ENCODE peak calls at places on chromosomes 1 and 21, in five cellular contexts. Z is fibroblast of pulmonary artery, E is body of pancreas, B is tibial artery, J is fibroblast of villous mesenchyme. A is an unnamed sample.

GRCh38 chr1:185917646-185918045 is 183.5 kb downstream of the HMCN1 start:
- DNase-seq in Z (peak), E (no peak), B (no peak), J (peak), A (peak)

GRCh38 chr1:57839488-57839887 is 415.6 kb upstream of the DAB1 start:
- DNase-seq in Z (no peak), E (no peak), B (no peak), J (no peak), A (no peak)

GRCh38 chr1:84632975-84633427 is 57.3 kb downstream of the SSX2IP start:
- DNase-seq in Z (peak), E (no peak), B (no peak), J (peak), A (peak)

GRCh38 chr1:168295715-168296114 is 15.0 kb downstream of the TBX19 start:
- DNase-seq in Z (no peak), E (no peak), B (no peak), J (no peak), A (no peak)

GRCh38 chr1:97814121-97814520 is 106.7 kb downstream of the DPYD start:
- DNase-seq in Z (peak), E (no peak), B (no peak), J (no peak), A (peak)

GRCh38 chr1:223033658-223034057 is 109.4 kb downstream of the TLR5 start:
- DNase-seq in Z (no peak), E (no peak), B (no peak), J (no peak), A (peak)

GRCh38 chr1:48750089-48750488 is 26.6 kb downstream of the BEND5 start:
- DNase-seq in Z (no peak), E (no peak), B (no peak), J (no peak), A (no peak)

GRCh38 chr21:36909901-36910561 is 56.4 kb downstream of the HLCS start:
- DNase-seq in Z (peak), E (no peak), B (no peak), J (peak), A (peak)

GRCh38 chr1:162200096-162200847 is 130.8 kb downstream of the NOS1AP start:
- DNase-seq in Z (no peak), E (no peak), B (no peak), J (peak), A (no peak)

GRCh38 chr21:35587841-35588390 is 472.4 kb downstream of the SETD4 start:
- DNase-seq in Z (no peak), E (no peak), B (no peak), J (no peak), A (no peak)

GRCh38 chr1:17485280-17485679 is 45.8 kb upstream of the RCC2 start:
- DNase-seq in Z (peak), E (no peak), B (no peak), J (peak), A (peak)

GRCh38 chr1:95982706-95983105 is 738.9 kb upstream of the PTBP2 start:
- DNase-seq in Z (no peak), E (no peak), B (no peak), J (no peak), A (no peak)

GRCh38 chr1:95984975-95985374 is 736.6 kb upstream of the PTBP2 start:
- DNase-seq in Z (no peak), E (no peak), B (no peak), J (no peak), A (no peak)

DNA sequence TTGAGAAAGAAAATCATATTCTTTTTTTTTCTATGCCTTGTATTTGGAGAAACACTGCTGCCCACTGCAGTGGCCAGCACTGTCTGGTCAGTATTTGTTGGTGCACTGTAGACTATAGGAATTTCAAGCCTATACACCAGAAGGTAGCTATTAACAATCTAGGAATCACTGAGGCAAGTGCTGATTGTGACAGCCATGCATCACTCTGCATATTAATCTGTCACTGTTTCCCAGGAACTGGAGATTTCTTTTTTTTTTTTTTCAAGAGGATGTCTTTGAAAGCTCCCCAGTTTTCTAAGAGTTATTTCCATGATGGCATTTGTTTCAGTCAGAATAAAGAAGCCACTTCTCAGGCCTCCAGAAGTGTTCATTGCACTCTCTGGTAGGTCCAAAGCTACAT is 737.8 kb upstream of the PTBP2 start:
- DNase-seq in Z (no peak), E (no peak), B (no peak), J (no peak), A (no peak)
- TF ChIP-seq CTCF in Z (no peak), E (no peak), B (no peak), J (no peak), A (no peak)

GRCh38 chr1:234691567-234691966 is 81.6 kb upstream of the IRF2BP2 start:
- DNase-seq in Z (peak), E (no peak), B (no peak), J (no peak), A (peak)
- TF ChIP-seq CTCF in Z (peak), E (no peak), B (peak), J (peak), A (peak)

DNA sequence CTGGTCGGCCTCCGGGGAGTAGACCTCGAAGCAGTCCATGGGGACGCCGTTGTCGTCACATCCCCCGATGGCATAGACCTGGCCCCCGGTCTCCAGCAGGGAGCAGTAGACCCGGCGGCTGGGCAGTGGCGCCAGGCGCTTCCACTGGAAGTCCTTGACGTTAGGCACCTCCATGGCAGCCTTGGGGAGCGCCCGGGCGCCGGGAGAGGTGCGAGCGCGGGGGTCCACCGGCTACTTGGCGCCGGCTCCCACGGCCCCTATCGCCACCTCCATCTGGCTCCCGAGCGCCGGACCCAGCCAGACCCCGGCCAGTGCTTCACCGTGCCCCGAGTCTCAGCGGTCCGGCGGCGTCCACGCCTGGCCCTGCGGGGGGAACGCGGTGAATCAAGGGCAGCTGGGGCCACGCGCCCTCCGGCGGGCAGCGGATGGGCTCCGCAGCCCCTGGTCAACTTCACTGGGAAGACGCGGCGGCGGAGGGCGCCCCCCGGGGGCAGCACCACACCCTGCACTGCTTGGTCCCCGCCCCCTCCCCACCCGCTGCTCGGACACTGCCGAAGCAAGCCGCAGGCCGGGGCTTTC is 13.2 kb downstream of the KLHDC8A start:
- DNase-seq in Z (no peak), E (no peak), B (no peak), J (no peak), A (no peak)
- TF ChIP-seq CTCF in Z (peak), E (no peak), B (no peak), J (no peak), A (no peak)

GRCh38 chr1:7224644-7225043 is 439.4 kb downstream of the CAMTA1 start:
- DNase-seq in Z (no peak), E (peak), B (no peak), J (peak), A (peak)
- TF ChIP-seq CTCF in Z (no peak), E (peak), B (no peak), J (peak), A (peak)

GRCh38 chr21:23968722-23969647 is 1638.3 kb downstream of the MRPL39 start:
- DNase-seq in Z (peak), E (peak), B (no peak), J (no peak), A (peak)
- TF ChIP-seq CTCF in Z (peak), E (peak), B (no peak), J (no peak), A (peak)

DNA sequence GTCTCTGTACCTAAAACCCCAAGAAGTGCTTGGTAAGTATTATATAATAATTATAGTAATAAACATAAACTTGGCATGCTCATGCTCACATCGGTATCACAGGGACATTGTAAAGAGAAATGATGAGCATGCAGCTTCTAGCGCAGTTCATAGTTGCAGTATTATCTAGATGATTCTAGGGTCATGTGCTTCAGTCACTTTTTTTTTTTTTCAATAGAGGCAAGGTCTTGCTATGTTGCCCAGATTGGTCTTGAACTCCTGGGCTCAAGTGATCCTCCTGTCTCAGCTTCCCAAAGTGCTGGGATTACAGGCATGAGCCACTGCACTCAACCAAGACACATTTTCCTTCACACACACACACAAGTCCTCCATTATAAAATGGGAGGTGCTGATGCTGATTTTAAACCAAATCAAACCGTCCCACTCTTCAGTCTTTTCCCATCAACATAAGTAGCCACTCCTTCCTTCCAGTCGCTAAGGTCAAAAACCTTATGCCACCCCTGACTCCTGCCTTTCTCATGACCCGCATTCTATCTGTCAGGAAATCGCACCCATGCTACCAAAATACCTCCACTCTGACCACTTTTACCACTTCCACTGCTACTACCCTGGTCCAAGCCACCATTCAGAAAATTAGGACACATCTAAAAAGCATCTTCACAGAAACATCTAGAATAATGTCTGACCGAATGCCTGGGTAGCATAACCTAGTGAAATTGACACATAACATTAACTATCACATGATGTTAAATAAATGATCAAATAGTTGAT is 28.2 kb upstream of the IFNGR2 start:
- DNase-seq in Z (no peak), E (no peak), B (no peak), J (no peak), A (no peak)
- TF ChIP-seq CTCF in Z (no peak), E (no peak), B (no peak), J (no peak), A (no peak)

A was measured in MCF 10A.